ENCODE peak calls at places on chromosomes 2 and 18, in seven cellular contexts. One of them, this sample, is unnamed.

GRCh38 chr18:49435170-49435569 is 25.3 kb downstream of the DYM start:
- DNase-seq in HTR-8/SVneo: no peak
- DNase-seq in hippocampal formation: no peak
- DNase-seq in cardiac septum: no peak
- DNase-seq in ovary: no peak
- DNase-seq in activated CD4-positive, alpha-beta T cell treated with anti-CD3 and anti-CD28 coated beads for 1 hour: no peak
- DNase-seq in psoas muscle: no peak
- DNase-seq in this sample: no peak

GRCh38 chr2:234879671-234880455 is 72.0 kb upstream of the SH3BP4 start:
- DNase-seq in HTR-8/SVneo: peak
- DNase-seq in hippocampal formation: no peak
- DNase-seq in cardiac septum: no peak
- DNase-seq in ovary: no peak
- DNase-seq in activated CD4-positive, alpha-beta T cell treated with anti-CD3 and anti-CD28 coated beads for 1 hour: no peak
- DNase-seq in psoas muscle: no peak
- DNase-seq in this sample: peak

GRCh38 chr2:203734276-203734983 is 28.0 kb downstream of the CD28 start:
- DNase-seq in HTR-8/SVneo: no peak
- DNase-seq in hippocampal formation: no peak
- DNase-seq in cardiac septum: no peak
- DNase-seq in ovary: no peak
- DNase-seq in activated CD4-positive, alpha-beta T cell treated with anti-CD3 and anti-CD28 coated beads for 1 hour: no peak
- DNase-seq in psoas muscle: no peak
- DNase-seq in this sample: no peak

GRCh38 chr18:12803069-12803936 is 80.7 kb downstream of the PTPN2 start:
- DNase-seq in HTR-8/SVneo: no peak
- DNase-seq in hippocampal formation: no peak
- DNase-seq in cardiac septum: no peak
- DNase-seq in ovary: no peak
- DNase-seq in activated CD4-positive, alpha-beta T cell treated with anti-CD3 and anti-CD28 coated beads for 1 hour: no peak
- DNase-seq in psoas muscle: no peak
- DNase-seq in this sample: no peak

GRCh38 chr2:112187805-112188596 is 49.8 kb downstream of the FBLN7 start:
- DNase-seq in HTR-8/SVneo: no peak
- DNase-seq in hippocampal formation: no peak
- DNase-seq in cardiac septum: no peak
- DNase-seq in ovary: no peak
- DNase-seq in activated CD4-positive, alpha-beta T cell treated with anti-CD3 and anti-CD28 coated beads for 1 hour: peak
- DNase-seq in psoas muscle: no peak
- DNase-seq in this sample: no peak

GRCh38 chr2:47724221-47724981 is 58.5 kb upstream of the MSH6 start:
- DNase-seq in HTR-8/SVneo: no peak
- DNase-seq in hippocampal formation: no peak
- DNase-seq in cardiac septum: no peak
- DNase-seq in ovary: no peak
- DNase-seq in activated CD4-positive, alpha-beta T cell treated with anti-CD3 and anti-CD28 coated beads for 1 hour: no peak
- DNase-seq in psoas muscle: no peak
- DNase-seq in this sample: no peak

GRCh38 chr2:202109737-202110184 is 36.7 kb downstream of the KIAA2012 start:
- DNase-seq in HTR-8/SVneo: peak
- DNase-seq in hippocampal formation: no peak
- DNase-seq in cardiac septum: no peak
- DNase-seq in ovary: peak
- DNase-seq in activated CD4-positive, alpha-beta T cell treated with anti-CD3 and anti-CD28 coated beads for 1 hour: no peak
- DNase-seq in psoas muscle: peak
- DNase-seq in this sample: peak

GRCh38 chr2:30266051-30266621 is 34.8 kb downstream of the LBH start:
- DNase-seq in HTR-8/SVneo: no peak
- DNase-seq in hippocampal formation: no peak
- DNase-seq in cardiac septum: no peak
- DNase-seq in ovary: peak
- DNase-seq in activated CD4-positive, alpha-beta T cell treated with anti-CD3 and anti-CD28 coated beads for 1 hour: peak
- DNase-seq in psoas muscle: no peak
- DNase-seq in this sample: no peak

GRCh38 chr2:31266804-31267203 is 32.9 kb downstream of the EHD3 start:
- DNase-seq in HTR-8/SVneo: no peak
- DNase-seq in hippocampal formation: peak
- DNase-seq in cardiac septum: no peak
- DNase-seq in ovary: no peak
- DNase-seq in activated CD4-positive, alpha-beta T cell treated with anti-CD3 and anti-CD28 coated beads for 1 hour: no peak
- DNase-seq in psoas muscle: no peak
- DNase-seq in this sample: no peak

GRCh38 chr18:12552884-12553242 is 105.0 kb downstream of the SPIRE1 start:
- DNase-seq in HTR-8/SVneo: no peak
- DNase-seq in hippocampal formation: no peak
- DNase-seq in cardiac septum: no peak
- DNase-seq in ovary: no peak
- DNase-seq in activated CD4-positive, alpha-beta T cell treated with anti-CD3 and anti-CD28 coated beads for 1 hour: no peak
- DNase-seq in psoas muscle: no peak
- DNase-seq in this sample: no peak

GRCh38 chr2:231339318-231339717 is 56.2 kb upstream of the B3GNT7 start:
- DNase-seq in HTR-8/SVneo: no peak
- DNase-seq in hippocampal formation: no peak
- DNase-seq in cardiac septum: no peak
- DNase-seq in ovary: no peak
- DNase-seq in activated CD4-positive, alpha-beta T cell treated with anti-CD3 and anti-CD28 coated beads for 1 hour: no peak
- DNase-seq in psoas muscle: no peak
- DNase-seq in this sample: no peak

GRCh38 chr2:82301506-82301905 is 1997.0 kb upstream of the LRRTM1 start:
- DNase-seq in HTR-8/SVneo: no peak
- DNase-seq in hippocampal formation: no peak
- DNase-seq in cardiac septum: no peak
- DNase-seq in ovary: no peak
- DNase-seq in activated CD4-positive, alpha-beta T cell treated with anti-CD3 and anti-CD28 coated beads for 1 hour: no peak
- DNase-seq in psoas muscle: no peak
- DNase-seq in this sample: no peak

GRCh38 chr2:203796278-203796677 is 71.3 kb upstream of the CTLA4 start:
- DNase-seq in HTR-8/SVneo: no peak
- DNase-seq in hippocampal formation: no peak
- DNase-seq in cardiac septum: no peak
- DNase-seq in ovary: no peak
- DNase-seq in activated CD4-positive, alpha-beta T cell treated with anti-CD3 and anti-CD28 coated beads for 1 hour: no peak
- DNase-seq in psoas muscle: no peak
- DNase-seq in this sample: no peak

GRCh38 chr2:20541651-20542050 is 94.8 kb downstream of the RHOB start:
- DNase-seq in HTR-8/SVneo: no peak
- DNase-seq in hippocampal formation: no peak
- DNase-seq in cardiac septum: no peak
- DNase-seq in ovary: no peak
- DNase-seq in activated CD4-positive, alpha-beta T cell treated with anti-CD3 and anti-CD28 coated beads for 1 hour: no peak
- DNase-seq in psoas muscle: no peak
- DNase-seq in this sample: no peak

GRCh38 chr2:32464441-32464840 is 107.6 kb downstream of the BIRC6 start:
- DNase-seq in HTR-8/SVneo: no peak
- DNase-seq in hippocampal formation: no peak
- DNase-seq in cardiac septum: no peak
- DNase-seq in ovary: no peak
- DNase-seq in activated CD4-positive, alpha-beta T cell treated with anti-CD3 and anti-CD28 coated beads for 1 hour: no peak
- DNase-seq in psoas muscle: no peak
- DNase-seq in this sample: no peak

GRCh38 chr2:196059491-196059960 is 9.1 kb downstream of the DNAH7 start:
- DNase-seq in HTR-8/SVneo: no peak
- DNase-seq in hippocampal formation: no peak
- DNase-seq in cardiac septum: no peak
- DNase-seq in ovary: no peak
- DNase-seq in activated CD4-positive, alpha-beta T cell treated with anti-CD3 and anti-CD28 coated beads for 1 hour: no peak
- DNase-seq in psoas muscle: no peak
- DNase-seq in this sample: no peak

GRCh38 chr2:164510895-164511294 is 110.4 kb downstream of the GRB14 start:
- DNase-seq in HTR-8/SVneo: no peak
- DNase-seq in hippocampal formation: no peak
- DNase-seq in cardiac septum: no peak
- DNase-seq in ovary: no peak
- DNase-seq in activated CD4-positive, alpha-beta T cell treated with anti-CD3 and anti-CD28 coated beads for 1 hour: no peak
- DNase-seq in psoas muscle: peak
- DNase-seq in this sample: no peak

GRCh38 chr2:133734699-133735098 is 166.4 kb upstream of the NCKAP5 start:
- DNase-seq in HTR-8/SVneo: no peak
- DNase-seq in hippocampal formation: no peak
- DNase-seq in cardiac septum: no peak
- DNase-seq in ovary: no peak
- DNase-seq in activated CD4-positive, alpha-beta T cell treated with anti-CD3 and anti-CD28 coated beads for 1 hour: no peak
- DNase-seq in psoas muscle: no peak
- DNase-seq in this sample: no peak

GRCh38 chr2:45821558-45822271 is 170.2 kb downstream of the PRKCE start:
- DNase-seq in HTR-8/SVneo: peak
- DNase-seq in hippocampal formation: no peak
- DNase-seq in cardiac septum: no peak
- DNase-seq in ovary: peak
- DNase-seq in activated CD4-positive, alpha-beta T cell treated with anti-CD3 and anti-CD28 coated beads for 1 hour: no peak
- DNase-seq in psoas muscle: peak
- DNase-seq in this sample: peak